ENCODE peak calls at places on chromosomes 11 and 22, in ten cellular contexts. E, X, J, K, D, R, C, N, L and V are unnamed samples.

GRCh38 chr11:45803981-45804805 is 756 bp upstream of the SLC35C1 start:
- DNase-seq in N (peak; percentile 76), J (no peak), L (peak; percentile 93), C (peak; percentile 91), R (peak; percentile 42), K (no peak), X (peak; percentile 87), D (peak; percentile 83), E (peak; percentile 64), V (peak; percentile 54)

GRCh38 chr11:76371170-76371569 is 9.8 kb downstream of the THAP12 start:
- DNase-seq in X (no peak), L (no peak), K (no peak), E (no peak), R (peak; percentile 95), C (no peak), D (no peak), J (peak; percentile 28), N (no peak), V (no peak)

GRCh38 chr11:26951849-26952515 is 41.9 kb upstream of the FIBIN start:
- DNase-seq in C (peak; percentile 77), N (peak; percentile 24), E (no peak), L (no peak), J (no peak), D (no peak), K (no peak), R (no peak), X (no peak), V (no peak)

GRCh38 chr11:72930011-72930410 is 115.8 kb downstream of the ATG16L2 start:
- DNase-seq in J (no peak), E (no peak), N (no peak), L (no peak), X (no peak), D (no peak), K (no peak), C (no peak), R (no peak), V (no peak)

GRCh38 chr22:21941921-21942320 is 10.7 kb downstream of the PPM1F start:
- DNase-seq in L (no peak), C (no peak), J (no peak), K (no peak), X (no peak), D (no peak), N (no peak), E (no peak), R (no peak), V (no peak)

GRCh38 chr22:46929046-46929688 is 166.7 kb downstream of the TBC1D22A start:
- DNase-seq in D (no peak), X (no peak), K (no peak), N (no peak), L (no peak), E (no peak), R (no peak), J (no peak), C (no peak), V (no peak)

GRCh38 chr11:134530826-134531225 is 118.8 kb upstream of the B3GAT1 start:
- DNase-seq in E (no peak), C (peak; percentile 55), K (no peak), L (no peak), N (peak; percentile 6), J (no peak), X (no peak), R (no peak), D (no peak), V (no peak)

GRCh38 chr11:12123799-12124198 is 13.4 kb downstream of the MICAL2 start:
- DNase-seq in L (no peak), R (no peak), E (no peak), J (no peak), D (no peak), N (no peak), K (no peak), X (no peak), C (no peak), V (no peak)

DNA sequence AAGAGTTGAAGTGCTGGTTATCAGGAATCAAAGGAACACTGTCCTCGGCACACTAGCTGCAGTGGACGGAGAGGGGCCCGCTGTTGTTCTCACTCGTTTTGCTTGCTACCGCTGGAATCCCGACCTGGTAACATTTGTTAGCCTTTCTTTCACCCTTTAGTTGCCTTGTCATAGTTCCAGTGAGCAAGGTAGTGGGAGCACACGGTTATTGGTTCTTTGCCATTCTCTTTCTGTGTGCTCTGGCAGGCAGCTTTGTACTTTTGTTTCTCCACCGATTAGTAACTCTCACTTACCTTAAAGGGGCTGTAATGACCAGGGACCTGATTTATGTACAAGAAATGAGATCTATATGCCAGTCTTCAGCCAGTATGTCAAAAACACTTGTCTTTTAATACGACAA is 1.8 kb downstream of the DEPDC7 start:
- DNase-seq in L (no peak), J (no peak), C (no peak), N (no peak), R (no peak), E (no peak), K (no peak), D (no peak), X (no peak), V (no peak)
- TF ChIP-seq POLR2A in L (no peak), J (no peak), C (no peak), N (no peak), R (no peak), E (no peak), K (no peak), D (no peak), X (no peak), V (no peak)

GRCh38 chr11:130390071-130390758 is 38.2 kb downstream of the ADAMTS8 start:
- DNase-seq in J (peak; percentile 24), N (peak; percentile 46), X (no peak), R (peak; percentile 32), E (no peak), K (no peak), L (no peak), D (no peak), C (no peak), V (no peak)

GRCh38 chr11:130396965-130397364 is 31.4 kb downstream of the ADAMTS8 start:
- DNase-seq in K (no peak), R (no peak), E (no peak), N (no peak), D (no peak), C (no peak), J (no peak), L (no peak), X (no peak), V (no peak)

GRCh38 chr11:130389315-130389935 is 39.0 kb downstream of the ADAMTS8 start:
- DNase-seq in X (no peak), J (no peak), C (no peak), R (no peak), N (no peak), K (no peak), L (no peak), E (no peak), D (no peak), V (no peak)

GRCh38 chr11:130388607-130389205 is 39.7 kb downstream of the ADAMTS8 start:
- DNase-seq in N (no peak), D (no peak), J (no peak), L (no peak), C (no peak), E (no peak), X (no peak), R (no peak), K (no peak), V (no peak)

GRCh38 chr11:130391692-130392091 is 36.7 kb downstream of the ADAMTS8 start:
- DNase-seq in N (no peak), X (no peak), D (no peak), E (no peak), J (no peak), K (no peak), L (no peak), C (peak; percentile 87), R (no peak), V (no peak)
- H3K27me3 ChIP-seq in N (no peaks in the 10 kb centered on the region), X (no peaks in the 10 kb centered on the region), D (no peaks in the 10 kb centered on the region), E (no peaks in the 10 kb centered on the region), J (peaks cover 4% of the 10 kb centered on the region), K (no peaks in the 10 kb centered on the region), L (no peaks in the 10 kb centered on the region), C (no peaks in the 10 kb centered on the region), R (no peaks in the 10 kb centered on the region), V (no peaks in the 10 kb centered on the region)

GRCh38 chr11:14902650-14903350 is 10.8 kb upstream of the CYP2R1 start:
- DNase-seq in E (no peak), D (no peak), C (no peak), R (peak; percentile 83), L (no peak), N (no peak), J (no peak), X (no peak), K (no peak), V (no peak)

GRCh38 chr11:14904745-14905103 is 12.7 kb upstream of the CYP2R1 start:
- DNase-seq in X (peak; percentile 75), J (no peak), C (peak; percentile 88), K (peak; percentile 94), D (peak; percentile 75), R (peak; percentile 43), N (peak; percentile 42), L (peak; percentile 94), E (peak; percentile 54), V (peak; percentile 57)

GRCh38 chr11:14906614-14907392 is 14.8 kb upstream of the CYP2R1 start:
- DNase-seq in E (no peak), L (no peak), C (no peak), X (no peak), K (no peak), D (no peak), R (no peak), N (no peak), J (no peak), V (no peak)

GRCh38 chr11:14907411-14908213 is 15.6 kb upstream of the CYP2R1 start:
- DNase-seq in N (peak; percentile 37), L (peak; percentile 89), E (peak; percentile 71), C (peak; percentile 82), K (peak; percentile 94), R (peak; percentile 42), X (peak; percentile 42), D (peak; percentile 76), J (no peak), V (no peak)

DNA sequence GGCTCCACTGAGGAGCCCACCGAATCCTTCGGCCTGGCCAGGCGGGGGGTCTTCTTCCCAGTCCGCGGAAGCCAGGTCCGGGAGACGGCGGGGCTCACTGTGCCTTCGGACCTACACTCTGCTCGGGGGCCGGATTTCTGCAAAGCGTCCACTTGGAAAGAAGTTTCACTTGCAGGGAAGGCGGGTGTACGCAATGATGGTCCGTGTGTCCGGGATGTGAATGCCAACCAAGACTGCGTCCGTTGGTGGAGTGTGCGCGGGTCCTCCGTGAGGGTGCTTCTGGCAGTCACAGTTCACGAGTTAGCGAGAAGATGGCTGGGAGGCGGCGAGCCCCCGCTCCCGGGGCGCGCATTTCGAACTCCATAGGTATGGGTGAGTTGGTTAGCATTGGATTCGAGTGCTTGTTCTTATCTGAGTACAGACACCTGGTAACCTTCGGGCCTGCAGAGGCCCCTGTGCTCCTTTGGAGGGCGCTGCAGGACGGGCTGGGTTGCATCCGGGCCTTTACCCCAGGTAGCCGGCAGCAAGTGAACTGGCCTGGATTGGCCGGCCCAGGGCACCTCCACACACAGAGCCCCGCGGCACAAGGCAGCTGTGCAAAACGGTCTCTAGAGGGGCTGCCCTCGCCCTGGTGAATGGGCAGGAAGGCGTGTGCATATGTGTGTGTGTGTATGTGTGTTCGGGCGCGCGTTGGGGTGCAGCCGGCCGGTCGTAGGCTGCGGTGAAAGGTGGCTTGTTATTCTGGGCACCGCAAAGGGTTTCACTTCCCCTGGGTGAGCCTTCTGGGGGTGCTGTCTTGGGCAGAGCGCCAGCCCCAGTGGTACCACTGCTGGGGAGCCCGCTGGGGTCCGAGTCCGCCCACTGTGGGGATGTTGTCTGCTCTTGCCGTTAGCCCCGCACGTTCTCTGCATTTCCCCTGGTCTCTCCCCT is 13.3 kb upstream of the CYP2R1 start:
- DNase-seq in J (no peak), E (no peak), D (peak; percentile 60), X (peak; percentile 25), N (peak; percentile 17), K (no peak), C (peak; percentile 72), R (peak; percentile 44), L (peak; percentile 68), V (peak; percentile 19)
- TF ChIP-seq CTCF in J (no peak), E (no peak), D (no peak), X (no peak), N (no peak), K (peak; percentile 11), C (peak; percentile 40), R (peak; percentile 71), L (peak; percentile 1), V (no peak)

DNA sequence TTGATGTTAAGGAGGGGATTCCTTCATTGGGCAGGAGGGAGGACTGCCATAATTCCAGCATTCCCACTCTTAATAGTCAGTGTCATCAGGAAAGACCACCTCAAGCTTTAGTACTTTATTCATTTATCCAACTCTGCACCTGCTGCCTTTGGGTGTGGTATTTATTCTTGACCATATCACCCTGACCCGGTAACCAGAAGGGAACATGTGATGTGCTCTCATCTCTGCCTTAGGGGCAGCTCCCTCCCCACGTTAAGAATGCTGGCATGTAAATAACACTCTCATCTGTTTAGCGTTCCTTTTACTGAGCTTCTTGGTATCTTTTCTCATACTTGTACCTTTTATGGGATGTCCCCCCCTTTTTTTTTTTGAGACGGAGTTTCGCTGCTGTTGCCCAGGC is 7.7 kb downstream of the CAT start:
- DNase-seq in L (no peak), J (no peak), R (no peak), D (no peak), K (no peak), C (no peak), X (no peak), N (no peak), E (no peak), V (no peak)
- TF ChIP-seq POLR2A in L (no peak), J (no peak), R (no peak), D (no peak), K (no peak), C (no peak), X (no peak), N (no peak), E (no peak), V (no peak)